ENCODE peak calls at places on chromosome 11, in four cellular contexts. B is upper lobe of left lung, A is HepG2, C is GM12878. Y is an unnamed sample.
A peak's percentile ranks its signal among the peaks of the same experiment; 100 is the strongest.

GRCh38 chr11:125404136-125404810 is 91.8 kb downstream of the FEZ1 start:
- ATAC-seq in C (no peak), B (peak; percentile 3), A (peak; percentile 10), Y (no peak)

GRCh38 chr11:121553806-121554205 is 101.0 kb upstream of the SORL1-AS1 start:
- ATAC-seq in B (no peak), A (peak; percentile 97), C (no peak), Y (no peak)

GRCh38 chr11:44174846-44175245 is 79.4 kb downstream of the EXT2 start:
- ATAC-seq in C (no peak), B (no peak), A (no peak), Y (no peak)

GRCh38 chr11:70353900-70354568 is 44.3 kb upstream of the CTTN start:
- ATAC-seq in B (no peak), A (no peak), C (no peak), Y (no peak)

GRCh38 chr11:62034045-62034355 is 66.6 kb upstream of the FTH1 start:
- ATAC-seq in A (peak; percentile 39), C (no peak), B (no peak), Y (no peak)

GRCh38 chr11:46845440-46845739 is 690 bp downstream of the CKAP5 start:
- ATAC-seq in C (no peak), A (no peak), B (no peak), Y (no peak)

GRCh38 chr11:93608280-93608862 is 53.1 kb upstream of the CEP295 start:
- ATAC-seq in C (peak; percentile 33), B (peak; percentile 64), A (no peak), Y (no peak)

GRCh38 chr11:70317576-70318305 is 47.3 kb downstream of the PPFIA1 start:
- ATAC-seq in A (no peak), C (no peak), B (no peak), Y (no peak)

GRCh38 chr11:129593098-129593497 is 217.4 kb downstream of the BARX2 start:
- ATAC-seq in C (no peak), A (no peak), B (no peak), Y (no peak)

GRCh38 chr11:131478341-131478740 is 107.9 kb downstream of the NTM start:
- ATAC-seq in A (no peak), C (no peak), B (no peak), Y (no peak)

GRCh38 chr11:92477686-92478085 is 253.1 kb downstream of the FAT3 start:
- ATAC-seq in B (no peak), A (no peak), C (no peak), Y (no peak)

GRCh38 chr11:79045811-79046304 is 395.0 kb downstream of the TENM4 start:
- ATAC-seq in B (peak; percentile 11), C (peak; percentile 46), A (peak; percentile 68), Y (no peak)

GRCh38 chr11:95093548-95093947 is 3.9 kb downstream of the ENDOD1 start:
- ATAC-seq in C (peak; percentile 16), B (no peak), A (no peak), Y (no peak)

GRCh38 chr11:129167315-129167714 is 24.8 kb downstream of the ARHGAP32 start:
- ATAC-seq in C (no peak), A (no peak), B (no peak), Y (no peak)

GRCh38 chr11:15468471-15468870 is 353.7 kb downstream of the INSC start:
- ATAC-seq in A (no peak), C (no peak), B (no peak), Y (no peak)

GRCh38 chr11:130710442-130711101 is 205.7 kb downstream of the SNX19 start:
- ATAC-seq in B (no peak), A (no peak), C (no peak), Y (no peak)

GRCh38 chr11:10659339-10660216 is 34.0 kb downstream of the IRAG1 start:
- ATAC-seq in C (no peak), A (peak; percentile 75), B (peak; percentile 82), Y (peak; percentile 86)
- TF ChIP-seq POLR2AphosphoS5 in C (no peak), A (no peak), B (peak; percentile 57), Y (peak; percentile 89)

DNA sequence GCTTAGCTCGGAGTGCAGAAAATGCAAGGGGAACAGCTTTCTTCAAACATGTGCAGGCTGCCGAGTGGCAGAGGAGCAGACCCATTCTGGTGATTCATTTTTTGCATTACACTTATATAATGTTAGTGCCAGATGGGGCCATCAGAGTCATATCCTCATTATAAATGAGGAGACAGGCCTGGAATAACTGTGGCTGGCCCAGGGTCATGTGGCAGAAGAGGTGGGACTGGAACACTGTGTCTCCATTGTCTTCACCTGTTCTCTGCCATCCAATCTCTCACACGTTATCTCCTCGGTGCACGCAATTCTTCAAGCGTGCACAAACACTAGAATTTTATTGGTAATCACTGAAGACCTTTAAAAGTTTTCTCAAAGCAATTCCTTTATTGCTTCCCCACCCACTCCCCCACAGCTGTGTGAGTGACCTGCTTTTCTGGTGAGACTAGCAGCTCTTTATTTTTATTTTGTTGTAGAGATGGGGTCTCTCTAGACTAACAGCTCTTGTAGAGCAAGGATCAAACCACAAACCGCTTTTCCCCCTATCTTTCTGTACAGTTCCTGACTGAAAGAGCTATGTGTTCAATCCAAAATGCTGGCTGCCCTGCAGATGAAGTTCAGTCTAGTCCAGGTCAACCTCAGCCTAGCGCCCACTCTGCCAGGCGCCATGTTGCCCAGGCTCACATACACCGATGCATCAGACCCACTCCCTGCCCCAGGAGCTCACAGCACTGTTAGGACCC is 75.3 kb downstream of the ST3GAL4 start:
- ATAC-seq in A (no peak), C (no peak), B (no peak), Y (no peak)
- TF ChIP-seq EP300 in A (no peak), C (no peak), B (no peak), Y (no peak)

GRCh38 chr11:114064216-114064615 is 4.7 kb downstream of the ZBTB16 start:
- ATAC-seq in B (no peak), C (no peak), A (no peak), Y (no peak)

GRCh38 chr11:114063829-114064201 is 4.3 kb downstream of the ZBTB16 start:
- ATAC-seq in B (no peak), A (no peak), C (no peak), Y (no peak)

GRCh38 chr11:114062272-114062671 is 2.8 kb downstream of the ZBTB16 start:
- ATAC-seq in C (no peak), B (no peak), A (no peak), Y (no peak)

GRCh38 chr11:114065094-114065493 is 5.6 kb downstream of the ZBTB16 start:
- ATAC-seq in A (no peak), C (no peak), B (no peak), Y (no peak)

GRCh38 chr11:114063149-114063828 is 3.8 kb downstream of the ZBTB16 start:
- ATAC-seq in C (no peak), A (no peak), B (no peak), Y (no peak)
- TF ChIP-seq POLR2AphosphoS5 in C (no peak), A (no peak), B (no peak), Y (peak; percentile 39)

GRCh38 chr11:64015510-64015909 is 20.2 kb upstream of the FLRT1 start:
- ATAC-seq in B (no peak), C (no peak), A (no peak), Y (no peak)

GRCh38 chr11:64010783-64011182 is 24.5 kb downstream of the OTUB1 start:
- ATAC-seq in C (no peak), A (no peak), B (no peak), Y (no peak)

GRCh38 chr11:64011371-64011770 is 24.4 kb upstream of the FLRT1 start:
- ATAC-seq in B (no peak), A (no peak), C (no peak), Y (no peak)

GRCh38 chr11:64014361-64014760 is 21.4 kb upstream of the FLRT1 start:
- ATAC-seq in B (no peak), C (no peak), A (no peak), Y (no peak)

DNA sequence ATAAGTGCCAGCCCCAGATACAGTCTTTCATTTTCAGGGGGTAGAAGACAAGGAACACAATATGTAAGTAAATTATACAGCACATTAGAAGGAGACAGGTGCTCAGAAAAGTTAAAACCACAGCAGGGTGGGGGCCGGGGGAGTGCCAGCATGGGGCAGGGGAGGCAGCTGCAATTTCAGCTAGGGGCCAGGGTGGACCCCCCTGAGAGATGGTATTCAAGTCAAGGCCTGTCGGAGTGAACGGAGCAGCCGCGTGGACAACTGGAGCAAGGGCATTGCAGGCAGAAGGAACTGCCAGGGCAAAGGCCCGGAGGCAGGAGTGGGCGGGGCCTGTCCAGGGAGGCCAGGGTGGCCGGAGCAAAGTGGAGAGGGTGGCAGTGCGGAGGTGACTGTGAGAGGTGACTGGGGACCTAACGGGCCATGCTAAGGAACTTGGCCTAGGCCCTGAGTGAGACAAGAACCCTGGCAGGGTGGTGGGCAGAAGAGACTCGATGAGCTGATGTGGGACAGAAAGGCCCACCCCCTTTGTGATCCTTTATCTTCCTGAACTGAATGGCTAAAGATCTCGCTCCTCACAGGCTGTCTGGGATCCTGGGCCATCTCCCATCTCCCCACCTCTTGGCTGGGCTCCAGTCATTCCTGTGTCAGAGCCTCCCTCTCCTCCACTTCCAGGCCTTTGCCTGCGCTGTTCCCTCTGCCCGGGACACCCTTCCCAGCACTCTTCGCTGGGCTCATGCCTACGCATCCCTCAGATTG is 22.4 kb upstream of the FLRT1 start:
- ATAC-seq in B (no peak), C (no peak), A (no peak), Y (no peak)
- TF ChIP-seq EP300 in B (no peak), C (no peak), A (no peak), Y (no peak)

GRCh38 chr11:100635194-100635593 is 51.9 kb upstream of the ARHGAP42 start:
- ATAC-seq in C (no peak), B (no peak), A (no peak), Y (no peak)

GRCh38 chr11:100631316-100631715 is 55.8 kb upstream of the ARHGAP42 start:
- ATAC-seq in A (no peak), B (no peak), C (no peak), Y (no peak)

GRCh38 chr11:100629671-100630070 is 57.4 kb upstream of the ARHGAP42 start:
- ATAC-seq in B (no peak), A (peak; percentile 43), C (peak; percentile 35), Y (no peak)

GRCh38 chr11:100630898-100631297 is 56.2 kb upstream of the ARHGAP42 start:
- ATAC-seq in C (no peak), B (no peak), A (no peak), Y (no peak)

GRCh38 chr11:100632970-100633452 is 54.1 kb upstream of the ARHGAP42 start:
- ATAC-seq in A (peak; percentile 90), B (peak; percentile 55), C (no peak), Y (peak; percentile 65)
- TF ChIP-seq POLR2AphosphoS5 in A (no peak), B (no peak), C (no peak), Y (peak; percentile 15)

DNA sequence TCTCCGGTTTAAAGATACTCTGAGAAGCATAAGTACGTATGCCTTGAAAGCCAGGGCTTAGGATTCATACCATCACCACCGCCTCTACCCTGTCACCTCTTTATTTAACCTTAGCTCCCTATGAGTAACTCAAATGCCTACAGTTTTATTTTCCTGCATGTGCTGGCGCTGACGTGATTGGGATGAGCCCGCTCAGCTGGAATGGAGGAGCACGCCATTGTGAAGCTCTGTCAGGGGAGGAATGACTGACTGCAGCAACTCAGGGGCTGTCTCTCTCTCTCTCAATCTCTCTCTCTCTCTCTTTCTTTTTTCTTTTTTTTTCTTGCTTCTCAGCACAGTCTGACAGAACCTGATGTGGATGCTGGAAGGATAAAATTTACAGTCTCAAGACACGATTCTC is 12.4 kb downstream of the CAVIN3 start:
- ATAC-seq in C (no peak), B (no peak), A (no peak), Y (no peak)
- TF ChIP-seq EP300 in C (no peak), B (no peak), A (no peak), Y (no peak)